ENCODE peak calls at places on chromosomes 13 and 19, in seven cellular contexts. M, C, U, J, D, H and E are unnamed samples.

GRCh38 chr13:53499551-53499950 is 470.9 kb downstream of the OLFM4 start:
- DNase-seq in M (no peak), C (no peak), U (no peak), J (no peak), D (no peak), H (no peak), E (no peak)

GRCh38 chr13:23868521-23868920 is 20.7 kb downstream of the MIPEP start:
- DNase-seq in M (no peak), C (no peak), U (no peak), J (no peak), D (peak), H (no peak), E (no peak)

GRCh38 chr13:21675095-21676007 is 4.5 kb downstream of the FGF9 start:
- DNase-seq in M (no peak), C (peak), U (no peak), J (no peak), D (no peak), H (peak), E (peak)

GRCh38 chr13:71255633-71256032 is 611.4 kb downstream of the DACH1 start:
- DNase-seq in M (no peak), C (no peak), U (no peak), J (no peak), D (no peak), H (no peak), E (no peak)

GRCh38 chr19:38891791-38892190 is 7.6 kb downstream of the SIRT2 start:
- DNase-seq in M (no peak), C (no peak), U (no peak), J (no peak), D (peak), H (no peak), E (no peak)

GRCh38 chr13:39347926-39348901 is 254.8 kb downstream of the LHFPL6 start:
- DNase-seq in M (no peak), C (no peak), U (no peak), J (no peak), D (no peak), H (no peak), E (no peak)

GRCh38 chr19:13846533-13847032 is 30.4 kb upstream of the NANOS3 start:
- DNase-seq in M (peak), C (peak), U (peak), J (peak), D (no peak), H (peak), E (peak)

GRCh38 chr19:11373166-11373884 is 1.1 kb upstream of the SWSAP1 start:
- DNase-seq in M (no peak), C (no peak), U (no peak), J (no peak), D (no peak), H (no peak), E (no peak)

GRCh38 chr19:14394167-14394566 is 12.9 kb downstream of the ADGRE5 start:
- DNase-seq in M (no peak), C (no peak), U (no peak), J (no peak), D (no peak), H (no peak), E (peak)

GRCh38 chr13:26502826-26503225 is 54.7 kb upstream of the WASF3 start:
- DNase-seq in M (no peak), C (no peak), U (no peak), J (no peak), D (peak), H (no peak), E (no peak)

GRCh38 chr13:24064258-24064860 is 96.2 kb upstream of the SPATA13 start:
- DNase-seq in M (no peak), C (no peak), U (no peak), J (no peak), D (no peak), H (no peak), E (no peak)

GRCh38 chr19:40467007-40467565 is 285 bp downstream of the SPTBN4 start:
- DNase-seq in M (no peak), C (no peak), U (no peak), J (peak), D (no peak), H (no peak), E (peak)

GRCh38 chr13:44155422-44156293 is 218.0 kb upstream of the SERP2 start:
- DNase-seq in M (no peak), C (no peak), U (no peak), J (peak), D (no peak), H (no peak), E (no peak)

GRCh38 chr13:73273737-73274136 is 214.9 kb downstream of the KLF5 start:
- DNase-seq in M (peak), C (no peak), U (peak), J (no peak), D (peak), H (no peak), E (no peak)

GRCh38 chr19:46466536-46467199 is 4.7 kb downstream of the PNMA8A start:
- DNase-seq in M (peak), C (no peak), U (peak), J (no peak), D (peak), H (no peak), E (no peak)

GRCh38 chr13:112741185-112741755 is 51.4 kb downstream of the ATP11A start:
- DNase-seq in M (no peak), C (no peak), U (no peak), J (peak), D (no peak), H (no peak), E (peak)

GRCh38 chr13:41942462-41943094 is 18.3 kb downstream of the VWA8 start:
- DNase-seq in M (peak), C (no peak), U (no peak), J (no peak), D (peak), H (no peak), E (no peak)

GRCh38 chr19:34707661-34708060 is 26.4 kb upstream of the ZNF181 start:
- DNase-seq in M (no peak), C (no peak), U (no peak), J (no peak), D (no peak), H (no peak), E (no peak)

GRCh38 chr13:77213644-77214043 is 113.2 kb downstream of the MYCBP2 start:
- DNase-seq in M (no peak), C (no peak), U (no peak), J (no peak), D (no peak), H (no peak), E (no peak)

GRCh38 chr13:76792680-76793334 is 93.4 kb downstream of the KCTD12 start:
- DNase-seq in M (no peak), C (no peak), U (no peak), J (no peak), D (peak), H (no peak), E (no peak)

GRCh38 chr19:738509-739128 is 12.3 kb upstream of the MISP start:
- DNase-seq in M (no peak), C (no peak), U (no peak), J (no peak), D (no peak), H (no peak), E (no peak)

GRCh38 chr19:5951338-5951861 is 26.5 kb downstream of the RANBP3 start:
- DNase-seq in M (no peak), C (no peak), U (no peak), J (no peak), D (no peak), H (no peak), E (peak)